ENCODE peak calls at places on chromosome 1, in nine cellular contexts. G is adrenal gland; H is esophagus muscularis mucosa; N is cardiac muscle cell; Z is SJSA1; B is CD8-positive, alpha-beta memory T cell; D is aorta; I is pancreas; T is ovary. E is an unnamed sample.

GRCh38 chr1:9909222-9910046 is 635 bp downstream of the CTNNBIP1 start:
- DNase-seq in D (peak; percentile 60), T (peak; percentile 31), N (no peak), B (peak; percentile 63), I (no peak), Z (no peak), H (no peak), G (peak; percentile 34), E (no peak)

GRCh38 chr1:157113116-157113515 is 13.5 kb upstream of the ETV3L start:
- DNase-seq in D (peak; percentile 56), B (no peak), T (no peak), N (no peak), I (no peak), G (no peak), H (no peak), Z (no peak), E (no peak)

GRCh38 chr1:246110343-246111219 is 396.5 kb downstream of the SMYD3 start:
- DNase-seq in I (no peak), B (no peak), Z (peak; percentile 92), N (peak; percentile 21), H (no peak), D (no peak), T (no peak), G (no peak), E (no peak)

GRCh38 chr1:43073490-43074230 is 98.4 kb downstream of the EBNA1BP2 start:
- DNase-seq in H (no peak), D (peak; percentile 70), Z (peak; percentile 75), G (peak; percentile 86), I (peak; percentile 68), T (peak; percentile 61), B (peak; percentile 81), N (peak; percentile 86), E (peak; percentile 76)

GRCh38 chr1:12150456-12151200 is 16.2 kb upstream of the TNFRSF1B start:
- DNase-seq in B (no peak), Z (no peak), I (no peak), T (no peak), N (no peak), G (no peak), H (no peak), D (no peak), E (no peak)

GRCh38 chr1:106619080-106619826 is 437.2 kb upstream of the PRMT6 start:
- DNase-seq in T (no peak), H (no peak), I (no peak), B (no peak), N (no peak), G (no peak), Z (no peak), D (no peak), E (no peak)

GRCh38 chr1:11653616-11654570 is at the start of gene FBXO2:
- DNase-seq in G (peak; percentile 67), N (peak; percentile 21), I (peak; percentile 83), T (no peak), H (no peak), D (no peak), Z (no peak), B (no peak), E (no peak)

GRCh38 chr1:248906741-248907661 is 966 bp downstream of the PGBD2 start:
- DNase-seq in T (no peak), H (no peak), N (peak; percentile 31), Z (no peak), D (no peak), G (no peak), B (no peak), I (no peak), E (no peak)

GRCh38 chr1:2859881-2860430 is 58.5 kb upstream of the TTC34 start:
- DNase-seq in D (peak; percentile 30), G (no peak), Z (no peak), I (no peak), N (no peak), H (no peak), B (no peak), T (no peak), E (no peak)

GRCh38 chr1:2858676-2859075 is 57.2 kb upstream of the TTC34 start:
- DNase-seq in I (no peak), G (no peak), Z (no peak), T (no peak), N (no peak), D (no peak), B (no peak), H (no peak), E (no peak)

GRCh38 chr1:2857521-2857920 is 56.0 kb upstream of the TTC34 start:
- DNase-seq in Z (no peak), T (no peak), B (no peak), I (no peak), N (no peak), D (peak; percentile 21), G (no peak), H (no peak), E (no peak)

GRCh38 chr1:2860476-2861142 is 59.1 kb upstream of the TTC34 start:
- DNase-seq in H (no peak), D (peak; percentile 42), N (no peak), G (no peak), B (no peak), T (no peak), Z (no peak), I (no peak), E (no peak)

DNA sequence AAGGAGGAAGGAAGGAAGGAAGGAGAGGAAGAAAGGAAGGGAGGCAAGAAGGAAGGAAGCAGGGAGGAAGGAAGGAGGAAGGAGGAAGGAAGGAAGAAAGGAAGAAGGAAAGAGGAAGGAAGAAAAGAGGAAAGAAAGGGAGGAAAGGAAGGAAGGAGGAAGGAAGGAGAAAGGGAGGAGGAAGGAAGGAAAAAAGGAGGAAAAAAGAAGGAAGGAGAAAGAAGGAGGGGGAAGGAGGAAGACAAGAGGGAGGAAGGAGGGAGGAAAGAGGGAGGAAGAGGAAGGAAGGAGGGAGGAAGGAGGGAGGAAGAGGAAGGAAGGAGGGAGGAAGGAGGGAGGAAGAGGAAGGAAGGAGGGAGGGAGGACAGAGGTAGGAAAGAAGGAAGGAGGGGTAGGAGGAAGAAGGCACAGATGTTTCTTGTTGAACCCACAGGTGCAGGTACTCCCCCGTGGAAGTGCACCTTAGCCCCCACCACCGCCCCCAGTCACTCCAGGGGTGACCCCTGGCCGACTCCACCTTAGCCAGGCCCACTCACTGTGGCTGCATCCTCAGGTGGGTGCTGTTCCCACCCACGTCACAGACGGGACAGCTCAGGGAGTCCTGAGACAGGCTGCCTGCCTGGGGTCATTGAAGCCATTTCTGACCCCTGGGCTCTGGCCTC is 57.9 kb upstream of the TTC34 start:
- DNase-seq in T (no peak), G (no peak), D (no peak), Z (no peak), B (no peak), N (no peak), I (no peak), H (no peak), E (no peak)
- H3K9me3 ChIP-seq in T (no peaks in the 10 kb centered on the region), G (no peaks in the 10 kb centered on the region), D (no peaks in the 10 kb centered on the region), Z (peaks cover 7% of the 10 kb centered on the region), B (no peaks in the 10 kb centered on the region), N (no peaks in the 10 kb centered on the region), I (no peaks in the 10 kb centered on the region), H (no peaks in the 10 kb centered on the region), E (no peaks in the 10 kb centered on the region)

GRCh38 chr1:21572735-21573277 is 63.6 kb downstream of the ALPL start:
- DNase-seq in I (no peak), N (no peak), Z (no peak), D (no peak), T (no peak), B (no peak), G (no peak), H (no peak), E (no peak)

GRCh38 chr1:21569820-21570527 is 60.8 kb downstream of the ALPL start:
- DNase-seq in T (no peak), H (no peak), Z (no peak), B (no peak), N (no peak), G (no peak), I (no peak), D (peak; percentile 16), E (no peak)

GRCh38 chr1:21570528-21570875 is 61.3 kb downstream of the ALPL start:
- DNase-seq in D (no peak), N (no peak), B (no peak), T (no peak), H (no peak), Z (no peak), G (no peak), I (no peak), E (no peak)

GRCh38 chr1:21572141-21572540 is 62.9 kb downstream of the ALPL start:
- DNase-seq in T (no peak), I (no peak), B (no peak), H (no peak), D (no peak), N (no peak), Z (no peak), G (peak; percentile 21), E (no peak)

GRCh38 chr1:21570885-21571284 is 61.7 kb downstream of the ALPL start:
- DNase-seq in B (no peak), G (no peak), I (no peak), N (no peak), H (no peak), D (no peak), T (no peak), Z (no peak), E (no peak)
- H3K27me3 ChIP-seq in B (no peaks in the 10 kb centered on the region), G (no peaks in the 10 kb centered on the region), I (no peaks in the 10 kb centered on the region), N (no peaks in the 10 kb centered on the region), H (no peaks in the 10 kb centered on the region), D (no peaks in the 10 kb centered on the region), T (no peaks in the 10 kb centered on the region), Z (no peaks in the 10 kb centered on the region), E (no peaks in the 10 kb centered on the region)

GRCh38 chr1:89121641-89122040 is 4.3 kb downstream of the GBP2 start:
- DNase-seq in T (no peak), H (no peak), N (no peak), I (no peak), D (no peak), B (no peak), G (no peak), Z (no peak), E (no peak)

GRCh38 chr1:89125571-89126233 is at the start of gene GBP2:
- DNase-seq in B (no peak), Z (no peak), T (no peak), D (no peak), H (no peak), N (peak; percentile 72), G (no peak), I (no peak), E (no peak)

GRCh38 chr1:89126602-89127001 is 688 bp upstream of the GBP2 start:
- DNase-seq in B (no peak), G (no peak), T (no peak), Z (no peak), D (no peak), N (no peak), I (no peak), H (no peak), E (no peak)

GRCh38 chr1:89130716-89131115 is 4.8 kb upstream of the GBP2 start:
- DNase-seq in G (no peak), H (no peak), D (no peak), B (no peak), T (no peak), Z (no peak), N (peak; percentile 31), I (no peak), E (no peak)

DNA sequence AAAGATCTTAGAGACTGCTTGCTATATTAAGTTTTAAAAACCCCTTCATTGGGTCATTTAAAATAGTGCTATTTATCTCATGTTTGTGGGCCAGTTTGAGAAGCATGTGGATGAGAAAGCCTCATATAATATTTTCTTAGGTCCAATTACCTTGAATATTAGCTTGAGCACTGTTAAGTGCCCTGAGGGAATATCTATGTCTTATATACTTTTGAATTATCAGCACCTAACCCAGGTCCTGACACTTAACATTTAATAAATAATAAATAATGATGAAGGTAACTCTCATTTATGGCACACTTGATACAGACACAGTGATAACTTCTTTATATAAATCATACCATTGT is 293 bp upstream of the GBP2 start:
- DNase-seq in B (no peak), G (no peak), T (no peak), D (no peak), I (no peak), N (no peak), H (no peak), Z (no peak), E (no peak)
- H3K4me3 ChIP-seq in B (peak overlapping the region; percentile 59), G (peak overlapping the region; percentile 66), T (peak overlapping the region; percentile 52), D (peak overlapping the region; percentile 100), I (peak overlapping the region; percentile 17), N (no peak overlapping the region), H (peak overlapping the region; percentile 75), Z (peak overlapping the region; percentile 32), E (no peak overlapping the region)

DNA sequence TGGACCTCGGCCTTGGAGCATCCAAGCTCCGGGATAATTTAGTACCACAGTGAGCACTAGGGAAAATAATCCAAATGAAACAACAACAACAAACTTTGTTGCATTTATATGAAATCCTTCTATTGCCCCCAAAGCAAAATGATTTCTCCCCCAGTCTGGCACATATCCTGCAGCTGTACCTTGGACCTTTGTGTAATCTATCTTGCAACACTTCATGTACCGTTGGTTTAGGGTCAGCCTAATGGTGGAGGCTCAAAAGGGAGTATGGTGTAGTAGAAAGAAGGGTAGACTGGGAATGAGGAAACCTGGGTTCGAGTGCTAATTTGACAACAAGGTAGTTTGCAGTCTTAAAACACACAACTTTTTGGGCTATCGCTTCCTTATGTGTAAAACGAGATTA is 12.1 kb downstream of the GREM2 start:
- DNase-seq in T (no peak), D (no peak), H (no peak), N (no peak), Z (no peak), B (no peak), I (no peak), G (no peak), E (no peak)
- H3K9me3 ChIP-seq in T (no peaks in the 10 kb centered on the region), D (no peaks in the 10 kb centered on the region), H (no peaks in the 10 kb centered on the region), N (no peaks in the 10 kb centered on the region), Z (no peaks in the 10 kb centered on the region), B (no peaks in the 10 kb centered on the region), I (no peaks in the 10 kb centered on the region), G (no peaks in the 10 kb centered on the region), E (no peaks in the 10 kb centered on the region)